ENCODE peak calls at places on chromosome 14, in seven cellular contexts. K is mesendoderm, Q is H9, C is H1, O is IMR-90, P is trophoblast cell, M is mesenchymal stem cell. I is an unnamed sample. For H3K4me1, the result is how much of the 10 kb centered on the place peaks cover.

GRCh38 chr14:51860836-51861583 is 598 bp downstream of the GNG2 start:
- DNase-seq in K (peak), Q (no peak), C (no peak), O (peak), P (no peak), M (peak), I (no peak)

GRCh38 chr14:101359221-101360044 is 201.9 kb upstream of the DIO3 start:
- DNase-seq in K (peak), Q (no peak), C (no peak), O (no peak), P (no peak), M (no peak), I (no peak)

GRCh38 chr14:52338282-52338681 is 24.2 kb downstream of the PTGER2 start:
- DNase-seq in K (no peak), Q (no peak), C (no peak), O (peak), P (no peak), M (peak), I (no peak)

GRCh38 chr14:50260511-50260910 is 29.1 kb upstream of the SOS2 start:
- DNase-seq in K (peak), Q (no peak), C (no peak), O (peak), P (peak), M (peak), I (no peak)

GRCh38 chr14:68627868-68628604 is 164.8 kb downstream of the ZFP36L1 start:
- DNase-seq in K (peak), Q (peak), C (peak), O (no peak), P (peak), M (no peak), I (peak)

GRCh38 chr14:98167702-98168101 is 1104.3 kb downstream of the BCL11B start:
- DNase-seq in K (no peak), Q (no peak), C (no peak), O (no peak), P (no peak), M (no peak), I (no peak)

GRCh38 chr14:105487449-105487985 is 831 bp downstream of the CRIP1 start:
- DNase-seq in K (no peak), Q (no peak), C (no peak), O (no peak), P (no peak), M (no peak), I (no peak)

GRCh38 chr14:92590941-92591340 is 77.4 kb downstream of the RIN3 start:
- DNase-seq in K (no peak), Q (no peak), C (no peak), O (no peak), P (no peak), M (no peak), I (no peak)

GRCh38 chr14:28902930-28903329 is 136.3 kb downstream of the FOXG1 start:
- DNase-seq in K (no peak), Q (no peak), C (no peak), O (no peak), P (no peak), M (no peak), I (no peak)

GRCh38 chr14:60760648-60761364 is 26.2 kb downstream of the MNAT1 start:
- DNase-seq in K (peak), Q (peak), C (peak), O (no peak), P (no peak), M (no peak), I (no peak)

GRCh38 chr14:52299692-52300278 is 14.3 kb upstream of the PTGER2 start:
- DNase-seq in K (peak), Q (no peak), C (no peak), O (peak), P (no peak), M (peak), I (no peak)

GRCh38 chr14:63902375-63902976 is 49.7 kb downstream of the SYNE2 start:
- DNase-seq in K (no peak), Q (no peak), C (no peak), O (no peak), P (no peak), M (no peak), I (no peak)

GRCh38 chr14:67582061-67582460 is 18.0 kb downstream of the PIGH start:
- DNase-seq in K (no peak), Q (no peak), C (no peak), O (no peak), P (no peak), M (no peak), I (no peak)

GRCh38 chr14:38120109-38120508 is 87.6 kb upstream of the SSTR1 start:
- DNase-seq in K (no peak), Q (no peak), C (no peak), O (no peak), P (no peak), M (no peak), I (no peak)

GRCh38 chr14:100783630-100784321 is 42.1 kb upstream of the MEG3 start:
- DNase-seq in K (no peak), Q (no peak), C (no peak), O (no peak), P (no peak), M (no peak), I (peak)

GRCh38 chr14:22883191-22883976 is at the start of gene REM2:
- DNase-seq in K (peak), Q (peak), C (no peak), O (no peak), P (no peak), M (no peak), I (no peak)

GRCh38 chr14:22886500-22887259 is 3.7 kb downstream of the REM2 start:
- DNase-seq in K (peak), Q (peak), C (no peak), O (peak), P (peak), M (peak), I (peak)

GRCh38 chr14:22885975-22886374 is 3.0 kb downstream of the REM2 start:
- DNase-seq in K (no peak), Q (no peak), C (no peak), O (no peak), P (no peak), M (no peak), I (no peak)

GRCh38 chr14:22882529-22883190 is 362 bp upstream of the REM2 start:
- DNase-seq in K (peak), Q (peak), C (no peak), O (peak), P (peak), M (peak), I (no peak)

GRCh38 chr14:22884721-22885523 is 1.9 kb downstream of the REM2 start:
- DNase-seq in K (no peak), Q (no peak), C (no peak), O (no peak), P (no peak), M (no peak), I (no peak)
- H3K4me1 ChIP-seq in K (under half), Q (under half), C (under half), O (under half), P (under half), M (under half), I (under half)

DNA sequence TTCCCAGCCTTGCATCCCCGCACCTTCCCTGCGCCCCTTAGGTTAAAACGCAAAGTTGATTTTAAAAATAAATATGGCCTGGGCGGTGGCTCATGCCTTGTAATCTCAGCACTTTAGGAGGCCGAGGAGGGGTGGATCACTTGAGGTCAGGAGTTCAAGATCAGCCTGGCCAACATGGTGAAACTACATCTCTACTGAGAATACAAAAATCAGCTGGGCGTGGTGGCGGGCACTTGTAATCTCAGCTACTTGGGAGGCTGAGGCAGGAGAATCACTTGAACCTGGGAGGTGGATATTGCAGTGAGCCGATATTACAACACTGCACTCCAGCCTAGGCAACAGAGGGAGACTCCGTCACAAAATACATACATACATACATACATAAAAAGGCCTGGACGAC is 96.0 kb downstream of the GCH1 start:
- DNase-seq in K (no peak), Q (no peak), C (no peak), O (no peak), P (no peak), M (no peak), I (no peak)
- H2BK120ac ChIP-seq in K (no peak), Q (no peak), C (no peak), O (no peak), P (no peak), M (no peak), I (no peak)

GRCh38 chr14:103393078-103393477 is 7.9 kb downstream of the MARK3 start:
- DNase-seq in K (peak), Q (no peak), C (no peak), O (no peak), P (no peak), M (no peak), I (no peak)
- H3K4me1 ChIP-seq in K (under half), Q (under half), C (under half), O (under half), P (under half), M (under half), I (under half)

GRCh38 chr14:99611639-99612038 is 7.6 kb upstream of the CCDC85C start:
- DNase-seq in K (no peak), Q (no peak), C (no peak), O (no peak), P (no peak), M (no peak), I (no peak)
- H2BK120ac ChIP-seq in K (no peak), Q (no peak), C (no peak), O (no peak), P (no peak), M (no peak), I (no peak)

GRCh38 chr14:23483216-23483854 is 13.8 kb downstream of the NGDN start:
- DNase-seq in K (peak), Q (peak), C (no peak), O (peak), P (no peak), M (peak), I (peak)

GRCh38 chr14:23487216-23487615 is 17.7 kb downstream of the NGDN start:
- DNase-seq in K (no peak), Q (no peak), C (no peak), O (no peak), P (no peak), M (no peak), I (no peak)

GRCh38 chr14:23485311-23485710 is 15.8 kb downstream of the NGDN start:
- DNase-seq in K (peak), Q (peak), C (no peak), O (no peak), P (no peak), M (no peak), I (no peak)

GRCh38 chr14:23482814-23483128 is 13.3 kb downstream of the NGDN start:
- DNase-seq in K (no peak), Q (no peak), C (no peak), O (no peak), P (no peak), M (no peak), I (no peak)

GRCh38 chr14:23486116-23486515 is 16.6 kb downstream of the NGDN start:
- DNase-seq in K (no peak), Q (no peak), C (no peak), O (no peak), P (no peak), M (no peak), I (no peak)
- H3K4me1 ChIP-seq in K (under half), Q (under half), C (under half), O (under half), P (under half), M (under half), I (under half)

GRCh38 chr14:74618078-74618952 is 6.3 kb upstream of the LTBP2 start:
- DNase-seq in K (peak), Q (no peak), C (no peak), O (peak), P (peak), M (peak), I (no peak)
- H2BK120ac ChIP-seq in K (peak), Q (no peak), C (no peak), O (peak), P (peak), M (peak), I (no peak)

GRCh38 chr14:99410019-99410418 is 70.6 kb downstream of the SETD3 start:
- DNase-seq in K (peak), Q (no peak), C (no peak), O (no peak), P (no peak), M (no peak), I (no peak)
- H3K4me1 ChIP-seq in K (under half), Q (under half), C (under half), O (under half), P (under half), M (under half), I (under half)

DNA sequence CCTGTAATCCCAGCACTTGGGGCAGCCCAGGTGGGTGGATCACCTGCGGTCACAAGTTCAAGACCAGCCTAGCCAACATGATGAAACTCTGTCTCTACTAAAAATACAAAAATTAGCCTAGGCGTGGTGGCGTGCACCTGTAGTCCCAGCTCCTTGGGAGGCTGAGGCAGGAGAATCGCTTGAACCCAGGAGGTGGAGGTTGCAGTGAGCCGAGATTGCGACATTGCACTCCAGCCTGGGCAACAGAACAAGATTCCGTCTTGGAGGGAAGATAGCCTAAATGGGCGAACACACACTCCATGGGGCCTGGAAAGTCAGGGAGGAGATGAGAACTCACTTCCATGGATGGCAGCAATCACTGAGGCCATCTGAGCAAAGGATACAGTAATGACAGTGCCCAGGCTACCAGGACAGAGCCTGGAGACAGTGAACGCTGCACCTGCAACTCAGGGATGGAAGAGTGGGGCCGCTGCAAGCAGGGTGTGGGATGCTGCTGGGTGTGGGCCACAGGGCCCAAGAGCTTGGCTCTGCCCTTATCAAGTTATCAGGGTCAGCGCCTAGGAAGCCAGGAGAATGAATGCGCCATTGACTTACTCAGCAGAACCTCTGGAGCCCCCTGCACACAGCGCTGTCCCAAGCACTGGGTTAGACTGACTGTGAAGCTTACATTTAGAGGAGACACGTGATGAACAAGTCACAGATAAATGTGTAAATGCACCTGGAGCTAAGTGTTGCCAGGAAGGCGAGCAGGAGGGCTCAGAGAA is 28.9 kb downstream of the FOXN3 start:
- DNase-seq in K (no peak), Q (no peak), C (no peak), O (no peak), P (no peak), M (no peak), I (no peak)
- H2BK120ac ChIP-seq in K (no peak), Q (no peak), C (no peak), O (no peak), P (no peak), M (no peak), I (no peak)